ENCODE peak calls at places on chromosome 1, in five cellular contexts. U, N, R, X and L are unnamed samples.

GRCh38 chr1:208686592-208686991 is 442.4 kb upstream of the PLXNA2 start:
- DNase-seq in U (no peak), N (no peak), R (no peak), X (no peak), L (no peak)

GRCh38 chr1:2046225-2046917 is 3.8 kb upstream of the PRKCZ start:
- DNase-seq in U (no peak), N (peak; percentile 96), R (peak; percentile 94), X (peak; percentile 18), L (no peak)

GRCh38 chr1:230781596-230781995 is 34.4 kb downstream of the CAPN9 start:
- DNase-seq in U (peak; percentile 30), N (no peak), R (no peak), X (peak; percentile 16), L (no peak)

GRCh38 chr1:27816921-27817630 is 13.5 kb upstream of the PPP1R8 start:
- DNase-seq in U (peak; percentile 66), N (no peak), R (no peak), X (peak; percentile 90), L (no peak)

GRCh38 chr1:19315378-19316206 is 3.5 kb downstream of the SLC66A1 start:
- DNase-seq in U (peak; percentile 70), N (no peak), R (no peak), X (peak; percentile 79), L (no peak)

GRCh38 chr1:25145775-25146381 is 86.4 kb downstream of the SYF2 start:
- DNase-seq in U (no peak), N (peak; percentile 30), R (no peak), X (no peak), L (no peak)

GRCh38 chr1:116020668-116021272 is 44.5 kb downstream of the SLC22A15 start:
- DNase-seq in U (peak; percentile 40), N (peak; percentile 63), R (peak; percentile 79), X (peak; percentile 66), L (peak; percentile 42)

GRCh38 chr1:75640137-75640536 is 29.2 kb upstream of the SLC44A5 start:
- DNase-seq in U (no peak), N (no peak), R (no peak), X (no peak), L (no peak)

GRCh38 chr1:1374068-1374860 is 743 bp downstream of the AURKAIP1 start:
- DNase-seq in U (no peak), N (no peak), R (no peak), X (no peak), L (no peak)

GRCh38 chr1:202547215-202547614 is 163.0 kb downstream of the SYT2 start:
- DNase-seq in U (no peak), N (no peak), R (no peak), X (no peak), L (no peak)

GRCh38 chr1:160149706-160150105 is 1.7 kb upstream of the ATP1A4 start:
- DNase-seq in U (peak; percentile 29), N (no peak), R (no peak), X (no peak), L (no peak)

GRCh38 chr1:31799196-31799894 is 16.5 kb downstream of the SPOCD1 start:
- DNase-seq in U (no peak), N (no peak), R (no peak), X (no peak), L (no peak)

GRCh38 chr1:46248122-46248920 is 758 bp downstream of the RAD54L start:
- DNase-seq in U (no peak), N (peak; percentile 68), R (peak; percentile 63), X (peak; percentile 18), L (peak; percentile 21)

GRCh38 chr1:225962440-225962975 is 21.5 kb upstream of the LEFTY2 start:
- DNase-seq in U (no peak), N (peak; percentile 99), R (peak; percentile 90), X (no peak), L (no peak)

GRCh38 chr1:64133036-64133435 is 70.4 kb upstream of the UBE2U start:
- DNase-seq in U (peak; percentile 92), N (no peak), R (no peak), X (peak; percentile 92), L (no peak)

GRCh38 chr1:236904874-236905741 is 99.1 kb downstream of the MT1HL1 start:
- DNase-seq in U (peak; percentile 94), N (no peak), R (no peak), X (peak; percentile 83), L (no peak)

GRCh38 chr1:7752512-7753417 is 18.3 kb upstream of the VAMP3 start:
- DNase-seq in U (peak; percentile 71), N (peak; percentile 62), R (peak; percentile 48), X (peak; percentile 77), L (peak; percentile 82)

GRCh38 chr1:155940531-155940992 is 876 bp upstream of the RXFP4 start:
- DNase-seq in U (peak; percentile 55), N (no peak), R (no peak), X (peak; percentile 43), L (no peak)

GRCh38 chr1:155983191-155984023 is 5.1 kb upstream of the ARHGEF2 start:
- DNase-seq in U (peak; percentile 99), N (peak; percentile 54), R (peak; percentile 73), X (peak; percentile 98), L (no peak)

GRCh38 chr1:170164103-170164763 is 18.5 kb downstream of the NTMT2 start:
- DNase-seq in U (no peak), N (no peak), R (no peak), X (no peak), L (no peak)

GRCh38 chr1:206921772-206922265 is at the start of gene FCMR:
- DNase-seq in U (no peak), N (no peak), R (no peak), X (no peak), L (no peak)

GRCh38 chr1:220426989-220427388 is 100.9 kb upstream of the MARK1 start:
- DNase-seq in U (no peak), N (no peak), R (no peak), X (no peak), L (no peak)

GRCh38 chr1:147600119-147601111 is 59.1 kb downstream of the BCL9 start:
- DNase-seq in U (peak; percentile 70), N (no peak), R (no peak), X (peak; percentile 84), L (no peak)

GRCh38 chr1:2862441-2863148 is 61.1 kb upstream of the TTC34 start:
- DNase-seq in U (no peak), N (no peak), R (no peak), X (no peak), L (no peak)

GRCh38 chr1:42768172-42768571 is 1.1 kb downstream of the C1orf50 start:
- DNase-seq in U (no peak), N (no peak), R (no peak), X (no peak), L (no peak)

GRCh38 chr1:42766723-42767509 is at the start of the genes C1orf50 and P3H1:
- DNase-seq in U (peak; percentile 98), N (peak; percentile 99), R (peak; percentile 100), X (peak; percentile 99), L (peak; percentile 99)

GRCh38 chr1:42765271-42765670 is 1.6 kb downstream of the P3H1 start:
- DNase-seq in U (no peak), N (no peak), R (no peak), X (no peak), L (no peak)

GRCh38 chr1:42765832-42766722 is 751 bp downstream of the P3H1 start:
- DNase-seq in U (peak; percentile 83), N (peak; percentile 76), R (peak; percentile 62), X (peak; percentile 91), L (peak; percentile 45)

DNA sequence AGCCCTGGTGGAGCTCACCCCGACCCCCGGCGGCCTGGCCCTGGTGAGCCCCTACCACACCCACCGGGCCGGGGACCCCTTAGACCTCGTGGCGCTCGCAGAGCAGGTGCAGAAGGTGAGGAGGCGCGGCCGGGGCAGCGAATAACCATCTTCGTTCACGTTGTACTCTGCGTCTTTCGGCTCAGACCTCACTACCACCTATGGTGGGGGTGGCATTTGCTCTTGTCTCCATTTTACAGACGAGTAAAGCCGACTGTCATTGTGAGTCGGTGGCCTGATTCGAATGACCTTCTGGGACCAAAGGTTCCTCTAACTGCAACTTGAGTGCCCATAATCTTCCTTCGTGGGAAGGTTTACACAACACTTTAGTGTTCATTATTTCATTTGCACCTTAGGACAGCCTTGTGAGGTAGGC is 468 bp downstream of the C1orf50 start:
- DNase-seq in U (no peak), N (no peak), R (no peak), X (no peak), L (no peak)
- H2BK5ac ChIP-seq in U (peak overlapping the region; percentile 47), N (peak overlapping the region; percentile 22), R (no peak overlapping the region), X (no peak overlapping the region), L (peak overlapping the region; percentile 72)

DNA sequence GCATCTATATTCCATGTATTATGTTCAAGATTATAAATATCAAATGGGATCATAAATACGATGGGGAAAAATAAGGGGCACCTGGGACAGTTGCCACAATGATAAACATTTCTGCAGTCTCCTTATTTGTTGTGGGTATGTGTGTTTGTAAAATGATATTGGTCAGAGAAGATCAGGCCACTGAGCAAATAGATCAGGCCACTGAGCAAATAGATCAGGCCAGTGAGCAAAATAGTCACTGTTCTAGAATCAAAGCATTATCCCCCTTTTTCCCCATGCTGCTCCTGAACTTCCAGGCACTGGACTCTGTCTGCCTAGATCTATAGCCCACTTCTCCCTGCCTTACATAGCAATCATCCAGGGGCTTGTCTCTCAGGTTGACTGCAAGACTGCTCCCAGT is 599.8 kb upstream of the USP24 start:
- DNase-seq in U (no peak), N (no peak), R (no peak), X (no peak), L (no peak)
- H2BK5ac ChIP-seq in U (no peak overlapping the region), N (no peak overlapping the region), R (no peak overlapping the region), X (no peak overlapping the region), L (no peak overlapping the region)

GRCh38 chr1:182603646-182604127 is 502 bp downstream of the RGS16 start:
- DNase-seq in U (no peak), N (no peak), R (no peak), X (no peak), L (no peak)

GRCh38 chr1:182601926-182602325 is 2.3 kb downstream of the RGS16 start:
- DNase-seq in U (no peak), N (no peak), R (no peak), X (no peak), L (no peak)

GRCh38 chr1:182604835-182605164 is 611 bp upstream of the RGS16 start:
- DNase-seq in U (no peak), N (no peak), R (no peak), X (no peak), L (no peak)

GRCh38 chr1:182602945-182603645 is 1.1 kb downstream of the RGS16 start:
- DNase-seq in U (no peak), N (no peak), R (no peak), X (no peak), L (no peak)

DNA sequence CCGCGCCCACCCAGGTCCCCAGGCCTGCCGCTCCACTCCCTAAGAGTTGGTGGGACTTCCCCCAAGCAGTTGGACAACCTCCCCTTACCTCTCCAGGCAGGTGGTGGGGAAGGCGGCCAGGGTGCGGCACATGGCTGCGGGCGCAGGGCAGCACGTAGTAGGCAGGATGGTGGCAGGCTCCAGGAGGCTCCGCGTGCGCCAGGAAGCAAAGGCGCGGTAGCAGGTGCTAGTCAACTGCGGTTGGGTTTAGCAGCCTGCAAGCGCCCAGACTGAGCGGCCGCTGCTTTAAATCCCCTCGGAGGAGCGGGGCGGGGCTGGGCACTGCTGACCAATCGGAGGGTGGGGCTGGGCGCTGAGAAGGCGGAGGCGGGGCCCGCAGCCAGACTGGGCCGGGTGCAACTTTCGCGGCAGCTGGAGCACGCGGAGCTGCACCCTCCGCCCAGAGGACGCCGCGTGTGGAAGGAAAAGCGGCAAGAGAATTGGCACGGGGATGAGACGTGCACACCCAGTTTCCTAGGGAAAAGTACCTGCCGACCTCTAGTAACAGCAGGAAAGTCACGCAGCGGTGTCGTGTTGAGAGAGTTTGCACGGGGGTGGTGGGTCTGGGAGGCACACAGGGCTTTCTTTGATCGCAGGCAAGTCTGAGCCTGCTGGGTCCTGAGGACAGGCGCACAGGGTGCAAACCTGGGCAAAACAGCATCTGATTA is at the start of gene RGS16:
- DNase-seq in U (peak; percentile 62), N (peak; percentile 95), R (peak; percentile 96), X (peak; percentile 78), L (peak; percentile 75)
- H2BK5ac ChIP-seq in U (no peak within 1 kb of the TSS), N (peak within 1 kb of the TSS; percentile 6), R (no peak within 1 kb of the TSS), X (no peak within 1 kb of the TSS), L (peak within 1 kb of the TSS; percentile 59)

GRCh38 chr1:204692320-204692851 is 6.8 kb upstream of the LRRN2 start:
- DNase-seq in U (no peak), N (peak; percentile 53), R (peak; percentile 49), X (no peak), L (no peak)
- H2BK5ac ChIP-seq in U (no peak overlapping the region), N (no peak overlapping the region), R (no peak overlapping the region), X (no peak overlapping the region), L (no peak overlapping the region)